ENCODE peak calls at places on chromosomes 11 and 22, in eight cellular contexts. M is A549, O is left ventricle myocardium inferior, B is neural progenitor cell, S is vagina, F is GM23338, Z is breast epithelium, K is HCT116. W is an unnamed sample.

GRCh38 chr11:77548552-77549439 is 41.0 kb upstream of the AQP11 start:
- DNase-seq in M (no peak), O (no peak), B (no peak), S (no peak), F (no peak), Z (no peak), K (no peak), W (no peak)

GRCh38 chr11:92739020-92739419 is 230.4 kb upstream of the MTNR1B start:
- DNase-seq in M (no peak), O (no peak), B (no peak), S (no peak), F (no peak), Z (no peak), K (no peak), W (peak)

GRCh38 chr22:23110190-23110921 is 31.4 kb downstream of the RSPH14 start:
- DNase-seq in M (no peak), O (no peak), B (no peak), S (no peak), F (no peak), Z (no peak), K (no peak), W (no peak)

GRCh38 chr22:26762503-26763170 is 105.2 kb downstream of the MIAT start:
- DNase-seq in M (no peak), O (no peak), B (no peak), S (no peak), F (no peak), Z (no peak), K (no peak), W (no peak)

GRCh38 chr11:122392508-122392907 is 263.0 kb upstream of the UBASH3B start:
- DNase-seq in M (no peak), O (no peak), B (no peak), S (no peak), F (no peak), Z (no peak), K (no peak), W (no peak)

GRCh38 chr22:23235425-23235824 is 55.1 kb downstream of the BCR start:
- DNase-seq in M (no peak), O (no peak), B (no peak), S (no peak), F (no peak), Z (no peak), K (no peak), W (no peak)

GRCh38 chr22:38148252-38148651 is 33.4 kb downstream of the PLA2G6 start:
- DNase-seq in M (no peak), O (no peak), B (no peak), S (no peak), F (peak), Z (no peak), K (peak), W (no peak)

GRCh38 chr11:120324932-120325810 is at the start of gene TLCD5:
- DNase-seq in M (peak), O (peak), B (peak), S (no peak), F (peak), Z (no peak), K (peak), W (peak)

GRCh38 chr11:41377709-41378394 is 81.6 kb downstream of the LRRC4C start:
- DNase-seq in M (no peak), O (no peak), B (no peak), S (no peak), F (no peak), Z (no peak), K (no peak), W (no peak)

GRCh38 chr11:35223429-35223828 is 84.5 kb downstream of the CD44 start:
- DNase-seq in M (no peak), O (no peak), B (peak), S (no peak), F (peak), Z (no peak), K (no peak), W (no peak)

GRCh38 chr22:40027191-40028097 is 32.7 kb downstream of the FAM83F start:
- DNase-seq in M (no peak), O (no peak), B (peak), S (no peak), F (no peak), Z (no peak), K (no peak), W (no peak)

GRCh38 chr11:23730307-23730998 is 766.4 kb upstream of the LUZP2 start:
- DNase-seq in M (no peak), O (no peak), B (no peak), S (no peak), F (peak), Z (no peak), K (no peak), W (no peak)

GRCh38 chr11:126061707-126062678 is 673 bp downstream of the CDON start:
- DNase-seq in M (peak), O (peak), B (peak), S (no peak), F (peak), Z (no peak), K (peak), W (peak)

GRCh38 chr11:62245271-62245753 is 3.3 kb downstream of the SCGB1D2 start:
- DNase-seq in M (peak), O (no peak), B (peak), S (no peak), F (peak), Z (no peak), K (no peak), W (no peak)

GRCh38 chr22:25953919-25954318 is 211.9 kb downstream of the MYO18B start:
- DNase-seq in M (no peak), O (no peak), B (no peak), S (no peak), F (no peak), Z (no peak), K (no peak), W (no peak)

GRCh38 chr22:39698106-39698505 is 127.6 kb downstream of the CACNA1I start:
- DNase-seq in M (no peak), O (no peak), B (no peak), S (no peak), F (no peak), Z (no peak), K (no peak), W (no peak)

GRCh38 chr11:61978703-61979661 is 11.5 kb upstream of the FTH1 start:
- DNase-seq in M (no peak), O (no peak), B (no peak), S (no peak), F (no peak), Z (peak), K (no peak), W (no peak)

GRCh38 chr11:534592-535518 is 521 bp downstream of the HRAS start:
- DNase-seq in M (peak), O (peak), B (peak), S (no peak), F (peak), Z (peak), K (no peak), W (peak)

GRCh38 chr22:48488611-48489456 is 1338.8 kb downstream of the BRD1 start:
- DNase-seq in M (no peak), O (no peak), B (peak), S (no peak), F (peak), Z (no peak), K (no peak), W (no peak)

DNA sequence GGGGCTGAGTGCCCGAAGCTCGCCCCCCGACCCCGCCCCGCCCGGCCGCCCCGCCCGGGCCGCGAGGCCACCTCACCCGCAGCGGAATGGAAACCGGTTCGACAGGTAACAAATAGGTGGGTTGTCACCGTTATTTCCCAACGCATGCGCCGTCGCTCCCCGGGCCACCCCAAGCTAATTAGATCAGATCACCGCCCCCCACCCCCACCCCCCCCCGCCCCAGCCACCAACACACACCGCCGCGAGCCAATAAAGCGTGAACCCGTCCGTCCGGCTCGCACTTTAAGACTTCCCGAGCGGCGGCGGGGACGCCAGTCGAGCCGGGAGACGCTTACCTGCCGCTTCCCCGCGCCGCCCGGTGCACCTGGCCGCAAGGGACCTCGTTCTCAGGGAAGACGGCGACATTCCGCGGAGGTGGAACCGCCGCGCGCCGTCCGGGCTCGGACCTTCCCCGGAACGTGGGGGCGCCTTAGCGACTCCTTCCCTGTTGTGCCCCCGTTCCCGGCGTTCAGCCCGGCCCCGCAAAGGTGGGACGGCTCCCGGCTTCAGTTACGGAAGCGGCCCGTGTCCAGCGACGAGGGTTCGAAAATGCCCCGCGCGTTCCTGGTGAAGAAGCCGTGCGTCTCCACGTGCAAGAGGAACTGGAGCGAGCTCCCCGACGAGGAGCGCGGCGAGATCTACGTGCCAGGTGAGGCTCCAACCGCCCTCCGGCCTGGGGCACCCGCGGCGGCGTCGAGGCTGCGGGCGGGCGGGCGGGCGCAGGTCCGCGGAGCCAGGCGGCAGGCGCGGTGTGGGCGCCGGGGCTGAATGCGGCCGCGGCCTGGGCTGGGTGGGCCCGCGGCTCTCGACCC is at the start of gene OVOL1:
- DNase-seq in M (no peak), O (no peak), B (peak), S (no peak), F (peak), Z (peak), K (peak), W (peak)
- H3K4me3 ChIP-seq in M (peak), O (peak), B (peak), S (peak), F (peak), Z (peak), K (peak), W (peak)

GRCh38 chr22:36323855-36324331 is 63.9 kb downstream of the MYH9 start:
- DNase-seq in M (no peak), O (peak), B (no peak), S (no peak), F (no peak), Z (no peak), K (no peak), W (no peak)

GRCh38 chr22:36324414-36324813 is 63.4 kb downstream of the MYH9 start:
- DNase-seq in M (no peak), O (no peak), B (no peak), S (no peak), F (no peak), Z (no peak), K (no peak), W (no peak)

GRCh38 chr22:36321797-36322601 is 65.8 kb downstream of the MYH9 start:
- DNase-seq in M (no peak), O (no peak), B (no peak), S (no peak), F (no peak), Z (no peak), K (no peak), W (no peak)

GRCh38 chr22:36323182-36323854 is 64.4 kb downstream of the MYH9 start:
- DNase-seq in M (no peak), O (peak), B (no peak), S (no peak), F (no peak), Z (peak), K (no peak), W (peak)

DNA sequence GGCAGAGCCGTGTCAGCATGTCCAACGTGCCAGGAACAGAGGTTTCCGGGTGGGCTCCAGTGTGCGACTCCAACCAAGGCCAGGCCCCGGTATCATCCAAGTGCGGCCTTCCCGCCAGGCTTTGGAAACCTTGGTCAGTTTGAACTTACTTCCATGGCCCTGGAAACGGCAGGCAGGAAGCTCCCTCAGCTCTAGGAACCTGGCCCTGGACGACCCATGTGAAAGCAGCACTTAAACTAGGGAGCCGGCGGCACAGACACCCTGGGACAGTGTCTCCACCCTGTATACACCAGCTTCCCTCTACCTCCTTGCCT is 65.2 kb downstream of the MYH9 start:
- DNase-seq in M (no peak), O (no peak), B (no peak), S (no peak), F (no peak), Z (no peak), K (no peak), W (no peak)
- H3K27ac ChIP-seq in M (no peak), O (peak), B (no peak), S (peak), F (peak), Z (peak), K (no peak), W (peak)

GRCh38 chr22:28054622-28054871 is 135.5 kb upstream of the PITPNB start:
- DNase-seq in M (no peak), O (no peak), B (no peak), S (no peak), F (no peak), Z (no peak), K (no peak), W (no peak)

GRCh38 chr22:28053871-28054621 is 135.0 kb upstream of the PITPNB start:
- DNase-seq in M (no peak), O (no peak), B (no peak), S (no peak), F (no peak), Z (no peak), K (no peak), W (no peak)

GRCh38 chr22:28052818-28053217 is 133.8 kb upstream of the PITPNB start:
- DNase-seq in M (no peak), O (no peak), B (peak), S (no peak), F (peak), Z (no peak), K (no peak), W (no peak)

GRCh38 chr22:28051091-28051786 is 132.2 kb upstream of the PITPNB start:
- DNase-seq in M (no peak), O (no peak), B (peak), S (no peak), F (no peak), Z (no peak), K (no peak), W (no peak)

GRCh38 chr22:28051787-28052356 is 132.8 kb upstream of the PITPNB start:
- DNase-seq in M (peak), O (peak), B (peak), S (no peak), F (peak), Z (peak), K (peak), W (peak)
- H3K4me3 ChIP-seq in M (no peak), O (no peak), B (no peak), S (no peak), F (no peak), Z (no peak), K (no peak), W (no peak)

DNA sequence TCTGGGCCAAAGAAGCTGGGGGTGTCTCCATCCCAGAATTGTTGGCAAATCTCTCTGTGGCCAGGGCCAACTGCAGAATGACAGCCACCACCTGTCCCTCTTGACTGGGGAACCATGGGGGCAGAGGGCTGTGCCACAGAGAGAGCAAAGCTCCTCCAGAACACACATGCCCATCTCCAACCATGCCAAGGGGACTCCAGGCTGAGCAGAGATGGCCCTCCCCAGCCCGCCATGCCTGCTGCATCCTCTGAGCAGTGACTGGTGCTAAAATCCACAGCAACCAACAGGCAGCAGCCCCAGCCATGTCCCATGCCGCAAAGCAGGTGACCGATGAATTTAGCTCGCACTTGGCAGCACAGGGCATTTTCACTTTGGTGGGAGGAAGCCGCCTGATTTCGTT is 45.0 kb downstream of the LARGE1 start:
- DNase-seq in M (no peak), O (peak), B (no peak), S (no peak), F (no peak), Z (no peak), K (no peak), W (no peak)
- H3K27ac ChIP-seq in M (no peak), O (peak), B (no peak), S (no peak), F (no peak), Z (no peak), K (no peak), W (no peak)

GRCh38 chr11:12432507-12432906 is 55.1 kb downstream of the PARVA start:
- DNase-seq in M (no peak), O (no peak), B (no peak), S (no peak), F (no peak), Z (no peak), K (no peak), W (no peak)

GRCh38 chr11:12436266-12436665 is 58.9 kb downstream of the PARVA start:
- DNase-seq in M (no peak), O (no peak), B (no peak), S (no peak), F (no peak), Z (no peak), K (no peak), W (no peak)

GRCh38 chr11:12435264-12435663 is 57.9 kb downstream of the PARVA start:
- DNase-seq in M (no peak), O (no peak), B (no peak), S (no peak), F (no peak), Z (no peak), K (no peak), W (no peak)

GRCh38 chr11:12434255-12434654 is 56.9 kb downstream of the PARVA start:
- DNase-seq in M (no peak), O (no peak), B (no peak), S (no peak), F (no peak), Z (no peak), K (no peak), W (peak)

DNA sequence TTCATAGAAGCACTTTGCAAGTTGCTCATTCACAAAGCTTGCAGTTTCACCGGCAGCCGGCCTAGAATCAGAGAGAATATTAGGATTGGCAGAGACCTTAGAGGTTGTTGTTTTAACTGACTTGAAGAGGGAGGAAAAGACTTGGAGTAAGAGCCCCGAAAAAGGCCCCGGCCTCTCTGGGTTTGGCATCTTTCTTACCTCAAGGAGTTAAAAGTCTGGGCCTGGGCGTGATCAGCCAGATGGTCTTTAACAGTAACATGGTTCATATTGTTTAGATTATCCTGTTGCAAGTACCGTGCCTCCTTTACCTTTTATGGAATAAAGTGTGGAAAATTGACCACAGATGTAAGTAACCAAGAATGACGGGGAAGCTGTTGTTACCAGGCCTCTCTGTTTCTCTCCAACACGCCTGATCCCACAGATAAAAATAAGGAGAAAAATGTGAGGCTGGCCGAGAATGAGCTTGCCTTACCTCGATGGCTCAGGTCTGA is 56.2 kb downstream of the PARVA start:
- DNase-seq in M (no peak), O (no peak), B (no peak), S (no peak), F (no peak), Z (no peak), K (no peak), W (no peak)
- H3K4me3 ChIP-seq in M (no peak), O (no peak), B (no peak), S (no peak), F (no peak), Z (no peak), K (no peak), W (no peak)